ENCODE peak calls at places on chromosomes 7 and 10, in four cellular contexts. J is lung, T is K562, I is cardiac muscle cell. G is an unnamed sample.

GRCh38 chr10:70910486-70911350 is 22.4 kb upstream of the PCBD1 start:
- DNase-seq in J (no peak), T (no peak), I (no peak), G (no peak)

GRCh38 chr7:84162125-84162524 is 32.5 kb downstream of the SEMA3A start:
- DNase-seq in J (no peak), T (no peak), I (no peak), G (no peak)

GRCh38 chr10:30493609-30494530 is 59.9 kb downstream of the MAP3K8 start:
- DNase-seq in J (peak), T (peak), I (no peak), G (no peak)

GRCh38 chr10:117442521-117442920 is 67.3 kb upstream of the PDZD8 start:
- DNase-seq in J (no peak), T (no peak), I (no peak), G (no peak)

GRCh38 chr7:155190608-155191536 is 106.8 kb upstream of the INSIG1 start:
- DNase-seq in J (peak), T (peak), I (peak), G (no peak)

GRCh38 chr10:97919012-97919411 is 69.4 kb downstream of the GOLGA7B start:
- DNase-seq in J (no peak), T (no peak), I (no peak), G (no peak)

GRCh38 chr7:129498021-129498420 is 4.3 kb upstream of the SMKR1 start:
- DNase-seq in J (no peak), T (no peak), I (no peak), G (no peak)

GRCh38 chr10:110530131-110530831 is 32.6 kb downstream of the DUSP5 start:
- DNase-seq in J (peak), T (no peak), I (peak), G (no peak)

GRCh38 chr7:15461576-15461975 is 100.2 kb downstream of the AGMO start:
- DNase-seq in J (no peak), T (no peak), I (no peak), G (no peak)

GRCh38 chr7:5477723-5478531 is 54.3 kb upstream of the TNRC18 start:
- DNase-seq in J (no peak), T (no peak), I (peak), G (no peak)

GRCh38 chr7:11413901-11414300 is 418.1 kb downstream of the THSD7A start:
- DNase-seq in J (no peak), T (no peak), I (no peak), G (no peak)

GRCh38 chr7:80098795-80099194 is 35.8 kb upstream of the GNAI1 start:
- DNase-seq in J (no peak), T (no peak), I (no peak), G (no peak)

GRCh38 chr7:41786943-41787342 is 84.1 kb upstream of the INHBA start:
- DNase-seq in J (no peak), T (no peak), I (peak), G (no peak)

GRCh38 chr10:22821501-22821900 is 106.4 kb upstream of the ARMC3 start:
- DNase-seq in J (no peak), T (no peak), I (no peak), G (no peak)

GRCh38 chr10:61059636-61060035 is 115.7 kb upstream of the RHOBTB1 start:
- DNase-seq in J (no peak), T (no peak), I (no peak), G (no peak)

GRCh38 chr10:103668351-103669242 is 175.1 kb downstream of the NEURL1 start:
- DNase-seq in J (peak), T (peak), I (no peak), G (no peak)

GRCh38 chr10:103666109-103666508 is 172.6 kb downstream of the NEURL1 start:
- DNase-seq in J (no peak), T (peak), I (no peak), G (no peak)

GRCh38 chr10:103667390-103667789 is 173.9 kb downstream of the NEURL1 start:
- DNase-seq in J (no peak), T (peak), I (no peak), G (no peak)

GRCh38 chr10:103665439-103665838 is 171.9 kb downstream of the NEURL1 start:
- DNase-seq in J (no peak), T (no peak), I (no peak), G (no peak)

DNA sequence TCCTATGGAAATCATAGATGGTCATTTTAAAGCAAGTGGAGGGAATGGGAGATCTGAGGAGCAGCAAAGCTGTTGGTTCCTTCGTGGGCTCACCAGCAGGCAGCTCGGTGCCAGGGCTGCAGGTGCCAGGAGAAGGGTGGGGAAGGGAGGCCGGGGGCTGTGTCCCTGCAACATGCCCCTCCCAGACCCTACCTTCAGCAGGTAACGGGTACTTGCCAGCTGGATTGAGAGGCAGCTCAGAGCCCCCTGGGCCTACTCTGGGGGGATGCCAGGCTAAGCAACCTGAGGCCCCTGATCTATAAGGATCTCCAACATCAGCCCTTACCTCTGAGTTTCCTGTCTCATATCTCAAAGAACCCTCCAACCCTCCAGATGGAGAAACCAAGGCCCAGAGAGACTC is 173.2 kb downstream of the NEURL1 start:
- DNase-seq in J (no peak), T (no peak), I (no peak), G (no peak)
- TF ChIP-seq CTCF in J (no peak), T (no peak), I (no peak), G (no peak)

GRCh38 chr10:114768394-114768786 is 53.2 kb upstream of the FHIP2A start:
- DNase-seq in J (no peak), T (no peak), I (no peak), G (no peak)
- H3K4me3 ChIP-seq in J (peak), T (no peak), I (peak), G (no peak)

GRCh38 chr7:158704524-158705233 is at the start of gene NCAPG2:
- DNase-seq in J (peak), T (peak), I (peak), G (peak)
- TF ChIP-seq CTCF in J (no peak), T (no peak), I (no peak), G (peak)

GRCh38 chr10:101229275-101230184 is at the start of gene LBX1:
- DNase-seq in J (no peak), T (no peak), I (no peak), G (no peak)
- H3K4me3 ChIP-seq in J (no peak), T (no peak), I (peak), G (no peak)

DNA sequence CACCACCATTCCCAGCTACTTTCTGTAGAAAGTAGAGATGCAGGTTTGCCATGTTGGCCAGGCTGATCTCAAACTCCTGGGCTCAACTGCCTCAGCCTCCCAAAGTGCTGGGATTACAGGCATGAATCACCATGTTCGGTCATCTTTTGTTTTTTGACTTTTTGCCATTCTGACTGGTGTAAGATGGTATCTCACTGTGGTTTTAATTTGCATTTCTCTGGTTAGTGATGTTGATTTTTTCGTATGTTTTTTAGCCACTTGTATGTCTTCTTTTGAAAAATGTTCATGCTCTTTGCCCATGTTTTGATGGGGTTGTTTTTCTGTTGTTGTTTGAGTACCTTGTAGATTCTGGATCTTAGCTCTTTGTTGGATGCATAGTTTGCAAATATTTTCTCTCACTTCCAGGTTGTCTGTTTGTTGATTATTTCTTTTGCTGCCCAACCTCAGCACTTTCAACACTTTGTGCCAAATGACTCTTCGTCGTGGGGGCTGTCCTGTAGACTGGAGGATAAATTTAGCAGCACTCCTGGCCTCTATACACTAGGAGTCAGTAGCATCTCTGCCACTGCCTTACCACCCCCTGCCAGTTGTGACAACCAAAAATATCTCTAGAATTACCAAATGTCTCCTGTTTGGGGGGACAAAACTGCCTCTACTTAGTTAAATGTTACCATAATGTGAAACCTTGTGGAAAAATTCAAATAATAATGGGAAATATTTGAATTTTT is 6.5 kb upstream of the CPED1 start:
- DNase-seq in J (no peak), T (peak), I (no peak), G (no peak)
- TF ChIP-seq CTCF in J (no peak), T (peak), I (peak), G (no peak)

GRCh38 chr7:69364814-69365587 is 233.3 kb upstream of the AUTS2 start:
- DNase-seq in J (no peak), T (no peak), I (no peak), G (no peak)
- H3K4me3 ChIP-seq in J (no peak), T (no peak), I (no peak), G (no peak)